ENCODE peak calls at places on chromosomes 2 and 18, in four cellular contexts. M, V, X and P are unnamed samples. For H3K4me1, the result is how much of the 10 kb centered on the place peaks cover.

GRCh38 chr18:28767781-28768211 is 590.9 kb upstream of the CDH2 start:
- DNase-seq in M (peak), X (no peak), V (no peak), P (no peak)

GRCh38 chr2:70613510-70613909 is 59.9 kb upstream of the TGFA start:
- DNase-seq in X (no peak), V (no peak), M (no peak), P (no peak)

GRCh38 chr18:58095251-58095650 is 51.2 kb downstream of the NEDD4L start:
- DNase-seq in V (no peak), X (no peak), M (no peak), P (no peak)

GRCh38 chr2:68282814-68283812 is 30.8 kb upstream of the PPP3R1 start:
- DNase-seq in M (peak), X (no peak), V (no peak), P (no peak)

GRCh38 chr2:172927381-172928357 is 148.0 kb upstream of the MAP3K20 start:
- DNase-seq in X (peak), V (peak), M (peak), P (peak)

GRCh38 chr18:33562741-33563140 is 15.3 kb upstream of the ASXL3 start:
- DNase-seq in V (no peak), M (no peak), X (no peak), P (no peak)

GRCh38 chr2:231604101-231604684 is 11.5 kb downstream of the TEX44 start:
- DNase-seq in M (no peak), X (peak), V (peak), P (peak)

GRCh38 chr2:60350791-60351190 is 202.7 kb downstream of the BCL11A start:
- DNase-seq in V (no peak), X (no peak), M (no peak), P (no peak)

GRCh38 chr2:185241556-185241955 is 497.0 kb upstream of the FSIP2 start:
- DNase-seq in M (no peak), V (no peak), X (no peak), P (no peak)

GRCh38 chr2:3447789-3448317 is 68.4 kb downstream of the TRAPPC12 start:
- DNase-seq in V (no peak), X (no peak), M (peak), P (no peak)

GRCh38 chr2:3683748-3684454 is 19.5 kb upstream of the DCDC2C start:
- DNase-seq in X (no peak), M (no peak), V (no peak), P (no peak)

GRCh38 chr2:220227272-220227920 is 600.0 kb downstream of the SLC4A3 start:
- DNase-seq in X (no peak), V (no peak), M (no peak), P (no peak)

GRCh38 chr18:37565985-37566478 is 434 bp upstream of the CELF4 start:
- DNase-seq in V (peak), X (peak), M (no peak), P (peak)

GRCh38 chr18:46939337-46939963 is 22.0 kb downstream of the KATNAL2 start:
- DNase-seq in V (no peak), M (no peak), X (no peak), P (no peak)

GRCh38 chr2:74564222-74564621 is 9.7 kb downstream of the DOK1 start:
- DNase-seq in V (no peak), X (no peak), M (no peak), P (no peak)

GRCh38 chr2:26268184-26268583 is 23.4 kb downstream of the HADHB start:
- DNase-seq in M (no peak), V (no peak), X (no peak), P (no peak)

GRCh38 chr18:51614967-51615571 is 417.6 kb upstream of the MEX3C start:
- DNase-seq in V (no peak), X (no peak), M (no peak), P (peak)

GRCh38 chr18:54440292-54440691 is 82.6 kb downstream of the C18orf54 start:
- DNase-seq in V (no peak), M (no peak), X (no peak), P (no peak)

GRCh38 chr18:76426738-76427305 is 68.2 kb downstream of the ZNF516 start:
- DNase-seq in V (no peak), X (no peak), M (no peak), P (no peak)

GRCh38 chr2:238920053-238920452 is 72.2 kb downstream of the TWIST2 start:
- DNase-seq in X (no peak), M (no peak), V (no peak), P (peak)

GRCh38 chr2:227655454-227655853 is 11.2 kb upstream of the SCYGR5 start:
- DNase-seq in M (peak), X (no peak), V (no peak), P (no peak)

GRCh38 chr2:240564571-240565266 is 3.6 kb upstream of the RNPEPL1 start:
- DNase-seq in M (no peak), X (no peak), V (peak), P (no peak)
- H3K4me1 ChIP-seq in M (under half), X (under half), V (under half), P (half or more)

GRCh38 chr2:216635171-216635570 is 2.0 kb downstream of the IGFBP2 start:
- DNase-seq in V (no peak), M (peak), X (no peak), P (no peak)
- H3K4me3 ChIP-seq in V (peak), M (peak), X (peak), P (no peak)

GRCh38 chr2:9238927-9239326 is 32.3 kb downstream of the ASAP2 start:
- DNase-seq in X (no peak), M (no peak), V (no peak), P (no peak)
- H3K4me1 ChIP-seq in X (under half), M (half or more), V (half or more), P (under half)

DNA sequence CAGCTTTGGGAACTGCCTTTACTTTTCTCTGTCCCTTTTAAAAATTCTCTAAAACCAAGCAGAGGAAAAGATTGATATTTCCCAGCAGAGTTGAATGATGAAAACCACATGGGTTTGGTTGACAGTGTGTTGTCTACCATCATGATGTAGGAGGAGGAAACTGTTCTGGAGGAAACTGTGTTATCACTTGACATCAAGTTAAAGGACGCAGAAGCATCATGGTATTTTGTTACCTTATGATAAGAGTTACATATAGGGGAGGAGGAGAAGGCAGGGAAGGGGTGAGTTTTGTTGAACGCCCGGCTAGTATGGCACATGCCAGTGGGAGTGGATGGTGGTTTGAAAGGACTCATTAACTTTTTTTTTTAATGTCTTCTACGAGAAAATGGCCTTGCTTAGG is 886 bp downstream of the TMEM17 start:
- DNase-seq in V (no peak), M (peak), X (no peak), P (no peak)
- H3K4me3 ChIP-seq in V (peak), M (no peak), X (peak), P (no peak)

GRCh38 chr2:12005886-12006681 is 259.7 kb downstream of the LPIN1 start:
- DNase-seq in X (no peak), M (peak), V (no peak), P (peak)
- H3K4me1 ChIP-seq in X (under half), M (under half), V (under half), P (under half)

GRCh38 chr2:11559786-11560155 is 25.9 kb downstream of the GREB1 start:
- DNase-seq in M (no peak), X (no peak), V (no peak), P (no peak)
- H3K4me3 ChIP-seq in M (no peak), X (no peak), V (no peak), P (no peak)

GRCh38 chr2:85847051-85847588 is 41.7 kb downstream of the ST3GAL5 start:
- DNase-seq in X (no peak), M (no peak), V (no peak), P (no peak)
- H3K4me1 ChIP-seq in X (under half), M (under half), V (under half), P (under half)

GRCh38 chr2:25044011-25044410 is 2.1 kb downstream of the EFR3B start:
- DNase-seq in X (no peak), M (no peak), V (no peak), P (no peak)

GRCh38 chr2:25042321-25043240 is 705 bp downstream of the EFR3B start:
- DNase-seq in V (peak), X (peak), M (peak), P (peak)

GRCh38 chr2:25044990-25045389 is 3.1 kb downstream of the EFR3B start:
- DNase-seq in V (no peak), M (no peak), X (no peak), P (no peak)

GRCh38 chr2:25041928-25042320 is at the start of gene EFR3B:
- DNase-seq in M (peak), X (peak), V (peak), P (peak)

GRCh38 chr2:25043241-25043867 is 1.5 kb downstream of the EFR3B start:
- DNase-seq in M (peak), V (no peak), X (no peak), P (no peak)
- H3K4me3 ChIP-seq in M (no peak), V (peak), X (peak), P (no peak)

DNA sequence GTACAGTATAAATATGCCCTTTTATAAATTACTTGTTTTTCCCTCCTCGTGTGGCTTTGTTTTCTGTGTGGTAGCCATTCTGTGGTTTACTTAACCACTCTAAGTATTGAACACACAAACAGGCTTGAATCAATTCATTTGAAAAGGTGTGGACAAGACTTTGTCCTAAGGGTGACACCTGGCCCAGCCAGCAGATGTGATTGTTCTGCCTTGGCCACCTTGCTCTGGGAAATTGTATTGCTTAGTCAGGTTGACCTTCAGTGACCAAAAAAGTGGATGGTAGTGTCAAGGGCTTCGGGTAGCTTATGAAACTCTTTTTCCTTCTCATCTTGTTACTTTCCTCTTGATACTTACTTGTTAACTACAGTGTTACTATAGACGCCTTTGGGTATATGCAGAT is 61.9 kb downstream of the DGKD start:
- DNase-seq in X (no peak), M (no peak), V (no peak), P (no peak)
- H3K4me1 ChIP-seq in X (under half), M (under half), V (under half), P (under half)